ENCODE peak calls at places on chromosomes 6 and 20, in nine cellular contexts. W, M, C, K, T, A, N, S and R are unnamed samples.

GRCh38 chr6:167296902-167297301 is 5.8 kb downstream of the UNC93A start:
- DNase-seq in T (no peak), S (no peak), K (no peak), W (no peak), N (no peak), C (no peak), M (peak), A (no peak), R (no peak)

GRCh38 chr6:87483929-87484328 is 11.2 kb downstream of the SLC35A1 start:
- DNase-seq in A (no peak), S (no peak), C (peak), T (peak), K (no peak), N (no peak), M (no peak), W (no peak), R (peak)

GRCh38 chr6:8274240-8274639 is 161.1 kb downstream of the SLC35B3 start:
- DNase-seq in A (no peak), W (no peak), C (no peak), S (no peak), M (no peak), N (no peak), T (no peak), K (no peak), R (no peak)

GRCh38 chr6:91081452-91082067 is 494.7 kb upstream of the MAP3K7 start:
- DNase-seq in M (no peak), T (no peak), C (no peak), N (no peak), S (no peak), W (peak), A (no peak), K (no peak), R (peak)

GRCh38 chr20:59992531-59992930 is 34.3 kb downstream of the CDH26 start:
- DNase-seq in C (no peak), K (no peak), A (no peak), W (no peak), M (no peak), T (no peak), S (no peak), N (no peak), R (no peak)

GRCh38 chr6:142827356-142827755 is 117.6 kb downstream of the HIVEP2 start:
- DNase-seq in K (peak), W (no peak), T (no peak), N (no peak), S (no peak), C (no peak), M (no peak), A (no peak), R (no peak)

GRCh38 chr20:35303382-35303734 is 11.1 kb upstream of the FAM83C start:
- DNase-seq in C (no peak), M (no peak), K (no peak), A (no peak), T (no peak), W (no peak), N (no peak), S (no peak), R (no peak)

GRCh38 chr6:25331085-25331685 is 52.0 kb downstream of the CARMIL1 start:
- DNase-seq in T (no peak), N (no peak), A (no peak), K (peak), M (no peak), C (no peak), W (peak), S (no peak), R (no peak)

GRCh38 chr6:143149771-143150170 is 89.1 kb downstream of the AIG1 start:
- DNase-seq in C (no peak), N (no peak), S (no peak), W (no peak), A (no peak), K (no peak), T (no peak), M (no peak), R (no peak)

GRCh38 chr6:42402184-42402583 is 49.5 kb downstream of the TRERF1 start:
- DNase-seq in T (peak), C (no peak), A (peak), N (no peak), S (peak), M (peak), K (no peak), W (no peak), R (no peak)

GRCh38 chr6:160921095-160921494 is 70.5 kb upstream of the MAP3K4 start:
- DNase-seq in W (no peak), T (no peak), A (no peak), M (no peak), S (no peak), N (no peak), K (no peak), C (no peak), R (no peak)

GRCh38 chr20:20635006-20635405 is 77.4 kb downstream of the RALGAPA2 start:
- DNase-seq in A (no peak), N (no peak), C (no peak), W (no peak), S (no peak), K (no peak), T (no peak), M (no peak), R (no peak)

GRCh38 chr6:31736768-31737314 is 511 bp upstream of the CLIC1 start:
- DNase-seq in C (no peak), K (no peak), W (no peak), T (no peak), M (no peak), S (no peak), N (no peak), A (no peak), R (no peak)

GRCh38 chr6:167720456-167721285 is 106.0 kb upstream of the AFDN start:
- DNase-seq in W (no peak), N (no peak), A (no peak), T (no peak), M (peak), C (no peak), S (no peak), K (no peak), R (no peak)

GRCh38 chr20:24378651-24379050 is 90.8 kb upstream of the SYNDIG1 start:
- DNase-seq in S (no peak), T (no peak), W (no peak), N (no peak), K (no peak), A (no peak), M (no peak), C (no peak), R (no peak)

GRCh38 chr6:14258117-14258516 is 140.5 kb downstream of the CD83 start:
- DNase-seq in T (no peak), A (no peak), N (no peak), C (no peak), S (no peak), W (no peak), M (peak), K (no peak), R (no peak)

GRCh38 chr6:109892451-109893435 is 85.4 kb upstream of the GPR6 start:
- DNase-seq in N (no peak), T (no peak), C (no peak), K (no peak), S (no peak), A (no peak), W (peak), M (no peak), R (peak)

GRCh38 chr6:17928514-17929430 is 58.7 kb downstream of the KIF13A start:
- DNase-seq in N (no peak), K (no peak), A (no peak), C (no peak), S (no peak), W (no peak), T (no peak), M (no peak), R (no peak)

GRCh38 chr6:33431880-33432541 is 12.1 kb downstream of the SYNGAP1 start:
- DNase-seq in W (no peak), K (no peak), A (no peak), T (no peak), C (no peak), N (no peak), M (no peak), S (no peak), R (no peak)